ENCODE peak calls at places on chromosomes 13 and 19, in five cellular contexts. F is SK-N-SH, M is OCI-LY7, S is GM23338, K is HCT116. I is an unnamed sample.

GRCh38 chr19:45142016-45142727 is 18.6 kb downstream of the NKPD1 start:
- DNase-seq in F (no peak), M (no peak), S (no peak), K (no peak), I (no peak)

GRCh38 chr19:20863176-20863575 is 59.9 kb upstream of the ZNF85 start:
- DNase-seq in F (no peak), M (no peak), S (peak; percentile 21), K (no peak), I (no peak)

GRCh38 chr13:38090913-38091312 is 221.3 kb upstream of the TRPC4 start:
- DNase-seq in F (peak; percentile 5), M (no peak), S (no peak), K (no peak), I (no peak)

GRCh38 chr19:13013649-13014048 is 18.4 kb downstream of the NFIX start:
- DNase-seq in F (no peak), M (no peak), S (no peak), K (no peak), I (no peak)

GRCh38 chr13:98274921-98275487 is 97.9 kb upstream of the RNF113B start:
- DNase-seq in F (no peak), M (no peak), S (no peak), K (no peak), I (no peak)

GRCh38 chr13:112446347-112446861 is 70.2 kb downstream of the SPACA7 start:
- DNase-seq in F (peak; percentile 24), M (no peak), S (no peak), K (no peak), I (no peak)

GRCh38 chr13:91348906-91349435 is 1.5 kb downstream of the MIR17HG start:
- DNase-seq in F (peak; percentile 92), M (peak; percentile 100), S (peak; percentile 84), K (peak; percentile 74), I (peak; percentile 95)

GRCh38 chr19:28569132-28570114 is 643.5 kb downstream of the UQCRFS1 start:
- DNase-seq in F (no peak), M (no peak), S (peak; percentile 39), K (no peak), I (no peak)

GRCh38 chr19:13689050-13689449 is 75.3 kb upstream of the MRI1 start:
- DNase-seq in F (peak; percentile 34), M (peak; percentile 54), S (peak; percentile 86), K (peak; percentile 61), I (peak; percentile 75)

GRCh38 chr19:13814550-13814949 is 19.3 kb downstream of the ZSWIM4 start:
- DNase-seq in F (no peak), M (no peak), S (no peak), K (no peak), I (no peak)

GRCh38 chr13:59677966-59678814 is 485.5 kb downstream of the DIAPH3 start:
- DNase-seq in F (peak; percentile 55), M (peak; percentile 22), S (peak; percentile 78), K (peak; percentile 29), I (peak; percentile 81)

GRCh38 chr13:20127563-20128458 is 33.0 kb downstream of the GJA3 start:
- DNase-seq in F (peak; percentile 87), M (no peak), S (peak; percentile 68), K (no peak), I (no peak)

GRCh38 chr13:44191504-44192171 is 182.0 kb upstream of the SERP2 start:
- DNase-seq in F (peak; percentile 58), M (peak; percentile 67), S (peak; percentile 84), K (peak; percentile 81), I (peak; percentile 78)

GRCh38 chr19:35331551-35332214 is 2.7 kb downstream of the CD22 start:
- DNase-seq in F (no peak), M (peak; percentile 54), S (no peak), K (no peak), I (no peak)

GRCh38 chr19:43532571-43532961 is 422 bp upstream of the ZNF575 start:
- DNase-seq in F (peak; percentile 59), M (peak; percentile 44), S (no peak), K (peak; percentile 65), I (peak; percentile 86)

GRCh38 chr13:27980280-27980998 is 8.1 kb downstream of the URAD start:
- DNase-seq in F (no peak), M (no peak), S (peak; percentile 62), K (no peak), I (no peak)

DNA sequence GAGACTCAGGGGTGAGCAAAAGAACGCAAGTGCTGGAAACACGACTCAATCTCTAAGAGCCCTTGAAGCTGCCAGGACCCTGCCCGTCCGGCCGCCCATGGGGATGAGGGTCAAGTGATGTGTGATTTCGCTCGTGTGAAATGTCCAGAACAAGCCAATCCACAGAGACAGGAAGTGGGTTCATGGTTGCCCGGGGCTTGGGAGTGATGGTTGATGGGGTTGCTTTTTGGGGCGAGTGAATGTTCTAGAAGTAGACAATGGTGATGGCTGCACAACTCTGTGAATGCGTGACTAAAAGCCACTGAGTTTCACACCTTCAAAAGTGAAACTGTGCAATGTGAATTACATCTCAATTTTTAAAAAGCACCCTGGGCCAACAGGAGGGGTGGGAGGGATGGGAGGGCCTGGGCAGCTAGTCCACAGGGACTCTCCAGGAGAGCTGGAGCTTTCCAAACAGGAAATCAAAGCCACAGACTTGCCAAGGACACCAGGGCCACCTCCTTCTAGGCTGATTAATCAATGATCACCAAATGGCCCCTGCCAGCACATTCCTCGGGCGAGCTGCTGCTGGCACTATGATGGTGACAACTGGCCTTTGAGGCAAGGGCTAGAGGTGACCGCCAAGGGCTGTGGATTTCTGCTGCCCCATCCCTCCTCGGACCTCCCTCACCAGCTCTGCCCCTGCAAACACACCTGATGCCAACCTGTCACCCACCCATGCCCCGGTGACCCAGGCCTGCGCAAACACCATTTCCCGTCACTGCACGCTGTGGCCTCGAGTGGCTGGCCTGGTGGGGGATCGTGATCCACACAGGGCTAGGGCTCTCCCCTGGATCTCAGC is 14.0 kb downstream of the DPP9 start:
- DNase-seq in F (no peak), M (no peak), S (no peak), K (no peak), I (no peak)
- H3K4me1 ChIP-seq in F (peaks cover 14% of the 10 kb centered on the region), M (no peaks in the 10 kb centered on the region), S (no peaks in the 10 kb centered on the region), K (peaks cover 29% of the 10 kb centered on the region), I (no peaks in the 10 kb centered on the region)

DNA sequence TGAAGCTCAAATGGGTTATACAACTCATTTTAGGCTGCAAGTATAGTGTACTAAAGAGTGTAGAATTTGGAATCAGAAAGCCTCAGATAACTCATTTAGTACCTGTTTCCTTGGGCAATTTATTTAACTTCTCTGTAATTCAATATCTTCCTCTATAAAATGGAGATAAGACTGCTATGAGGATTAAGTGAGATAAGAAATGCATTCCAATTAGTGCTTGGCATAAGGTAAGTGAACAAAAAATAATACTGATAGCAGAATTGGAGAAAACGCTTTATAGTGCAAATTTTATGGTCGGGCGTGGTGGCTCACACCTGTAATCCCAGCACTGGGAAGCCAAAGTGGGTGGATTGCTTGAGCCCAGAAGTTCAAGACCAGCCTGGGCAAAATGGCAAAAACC is 25.0 kb downstream of the DACH1 start:
- DNase-seq in F (no peak), M (no peak), S (no peak), K (no peak), I (no peak)
- H3K9me2 ChIP-seq in F (no peaks in the 10 kb centered on the region), M (no peaks in the 10 kb centered on the region), S (no peaks in the 10 kb centered on the region), K (no peaks in the 10 kb centered on the region), I (no peaks in the 10 kb centered on the region)

GRCh38 chr19:2235396-2236284 is 489 bp downstream of the PLEKHJ1 start:
- DNase-seq in F (peak; percentile 58), M (peak; percentile 45), S (peak; percentile 47), K (no peak), I (peak; percentile 62)
- H3K4me1 ChIP-seq in F (peaks cover 19% of the 10 kb centered on the region), M (peaks cover 63% of the 10 kb centered on the region), S (peaks cover 29% of the 10 kb centered on the region), K (peaks cover 43% of the 10 kb centered on the region), I (peaks cover 40% of the 10 kb centered on the region)

DNA sequence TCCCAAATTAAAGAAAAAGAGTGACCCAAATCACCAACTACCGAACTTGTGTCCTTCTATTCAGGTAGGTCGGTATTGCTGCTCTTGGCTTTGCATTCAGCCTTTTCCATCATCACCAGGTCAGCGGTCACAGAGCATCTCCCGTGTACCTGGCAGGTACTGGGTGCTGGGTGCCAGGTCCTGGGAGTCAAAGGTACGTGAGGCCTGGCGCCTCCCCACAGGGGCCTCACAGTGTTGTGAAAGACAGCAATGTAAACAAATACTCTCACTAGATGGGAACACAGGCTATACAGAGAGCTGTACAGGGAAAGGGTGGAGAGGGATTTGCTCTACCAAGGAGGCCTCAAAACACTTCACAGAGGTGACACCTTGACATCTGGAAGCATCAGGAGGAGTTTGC is 86.7 kb downstream of the ZIC5 start:
- DNase-seq in F (no peak), M (no peak), S (no peak), K (no peak), I (no peak)
- H3K9me2 ChIP-seq in F (no peaks in the 10 kb centered on the region), M (no peaks in the 10 kb centered on the region), S (no peaks in the 10 kb centered on the region), K (no peaks in the 10 kb centered on the region), I (no peaks in the 10 kb centered on the region)

DNA sequence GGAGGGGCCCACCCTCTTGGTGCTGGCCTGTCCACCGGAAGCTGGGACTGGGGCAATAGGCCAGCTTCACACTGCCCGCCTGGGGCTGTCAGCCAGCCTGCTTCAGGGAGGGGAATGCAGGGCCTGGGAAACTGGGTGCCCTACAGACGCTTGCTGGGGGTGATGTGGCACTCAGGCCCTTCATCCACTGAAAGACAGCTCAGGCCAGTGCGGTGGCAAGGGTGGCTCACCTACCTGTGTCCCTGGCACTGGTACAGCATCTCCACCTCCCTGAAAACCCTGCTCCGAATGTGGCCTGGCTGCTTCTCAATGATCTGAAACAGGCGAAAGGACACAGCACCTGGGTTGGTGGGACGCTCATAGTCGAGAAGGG is 7.8 kb downstream of the MKNK2 start:
- DNase-seq in F (no peak), M (no peak), S (no peak), K (no peak), I (peak; percentile 54)
- H3K4me1 ChIP-seq in F (peaks cover 14% of the 10 kb centered on the region), M (peaks cover 43% of the 10 kb centered on the region), S (peaks cover 15% of the 10 kb centered on the region), K (peaks cover 67% of the 10 kb centered on the region), I (peaks cover 98% of the 10 kb centered on the region)

I was measured in Karpas-422.